ENCODE peak calls at places on chromosomes 5 and 9, in ten cellular contexts. Q is H9, E is neural crest cell, H is A549, L is progenitor cell of endocrine pancreas, O is testis, N is ovary, X is GM06990, R is tibial artery, U is spleen. M is an unnamed sample.

GRCh38 chr9:88037285-88037845 is 63.0 kb upstream of the CDK20 start:
- DNase-seq in Q (peak), E (no peak), H (no peak), L (no peak), O (no peak), N (no peak), X (no peak), R (no peak), U (no peak), M (no peak)

GRCh38 chr9:116837038-116837998 is 150.2 kb downstream of the TRIM32 start:
- DNase-seq in Q (peak), E (no peak), H (no peak), L (no peak), O (no peak), N (no peak), X (no peak), R (no peak), U (no peak), M (no peak)

GRCh38 chr5:133389066-133389590 is 223.2 kb downstream of the FSTL4 start:
- DNase-seq in Q (peak), E (no peak), H (no peak), L (no peak), O (no peak), N (no peak), X (no peak), R (no peak), U (no peak), M (no peak)

GRCh38 chr5:177147239-177147638 is 13.7 kb downstream of the NSD1 start:
- DNase-seq in Q (no peak), E (no peak), H (no peak), L (no peak), O (no peak), N (no peak), X (no peak), R (no peak), U (peak), M (no peak)

GRCh38 chr5:5191906-5192305 is 51.8 kb downstream of the ADAMTS16 start:
- DNase-seq in Q (no peak), E (no peak), H (no peak), L (no peak), O (no peak), N (no peak), X (no peak), R (no peak), U (no peak), M (no peak)

GRCh38 chr9:135029434-135029833 is 58.0 kb upstream of the OLFM1 start:
- DNase-seq in Q (no peak), E (no peak), H (no peak), L (no peak), O (no peak), N (no peak), X (no peak), R (no peak), U (no peak), M (no peak)

GRCh38 chr9:25129537-25129936 is 548.7 kb downstream of the TUSC1 start:
- DNase-seq in Q (no peak), E (no peak), H (no peak), L (no peak), O (no peak), N (no peak), X (no peak), R (no peak), U (no peak), M (no peak)

GRCh38 chr9:86977205-86977835 is 30.0 kb upstream of the GAS1 start:
- DNase-seq in Q (no peak), E (no peak), H (no peak), L (no peak), O (no peak), N (no peak), X (no peak), R (no peak), U (no peak), M (no peak)

GRCh38 chr5:158463188-158463587 is 604.2 kb upstream of the CLINT1 start:
- DNase-seq in Q (no peak), E (no peak), H (no peak), L (no peak), O (no peak), N (no peak), X (no peak), R (no peak), U (no peak), M (no peak)

GRCh38 chr5:150846651-150847333 is 471 bp downstream of the IRGM start:
- DNase-seq in Q (peak), E (peak), H (peak), L (peak), O (peak), N (no peak), X (peak), R (no peak), U (peak), M (no peak)

GRCh38 chr5:83665631-83666030 is 55.0 kb downstream of the HAPLN1 start:
- DNase-seq in Q (no peak), E (no peak), H (no peak), L (no peak), O (no peak), N (no peak), X (no peak), R (no peak), U (no peak), M (no peak)

GRCh38 chr9:136693490-136694162 is 6.4 kb upstream of the AGPAT2 start:
- DNase-seq in Q (no peak), E (no peak), H (peak), L (no peak), O (no peak), N (peak), X (no peak), R (no peak), U (no peak), M (no peak)

GRCh38 chr9:133717113-133718031 is 20.8 kb downstream of the SARDH start:
- DNase-seq in Q (no peak), E (no peak), H (no peak), L (no peak), O (no peak), N (no peak), X (no peak), R (peak), U (peak), M (no peak)

GRCh38 chr9:73553295-73553694 is 401.6 kb downstream of the ANXA1 start:
- DNase-seq in Q (no peak), E (no peak), H (no peak), L (no peak), O (no peak), N (no peak), X (no peak), R (no peak), U (no peak), M (no peak)

GRCh38 chr9:136225748-136226679 is 19.6 kb downstream of the QSOX2 start:
- DNase-seq in Q (peak), E (peak), H (peak), L (peak), O (peak), N (peak), X (peak), R (no peak), U (peak), M (peak)

GRCh38 chr5:173577166-173577565 is 39.3 kb downstream of the BOD1 start:
- DNase-seq in Q (no peak), E (no peak), H (no peak), L (no peak), O (no peak), N (no peak), X (no peak), R (no peak), U (no peak), M (no peak)

GRCh38 chr5:17890501-17890900 is 256.2 kb downstream of the TAF11L14 start:
- DNase-seq in Q (no peak), E (no peak), H (no peak), L (no peak), O (no peak), N (no peak), X (no peak), R (no peak), U (no peak), M (no peak)

GRCh38 chr5:9895305-9895650 is 265.1 kb upstream of the TAS2R1 start:
- DNase-seq in Q (peak), E (no peak), H (no peak), L (no peak), O (no peak), N (no peak), X (no peak), R (no peak), U (no peak), M (no peak)

GRCh38 chr5:150653145-150653761 is 7.8 kb upstream of the MYOZ3 start:
- DNase-seq in Q (no peak), E (no peak), H (no peak), L (no peak), O (no peak), N (no peak), X (no peak), R (no peak), U (no peak), M (no peak)

GRCh38 chr5:17217421-17218352 is at the start of gene BASP1:
- DNase-seq in Q (peak), E (peak), H (peak), L (peak), O (peak), N (peak), X (peak), R (peak), U (peak), M (peak)

GRCh38 chr5:109654455-109654854 is 35.3 kb upstream of the MAN2A1 start:
- DNase-seq in Q (no peak), E (no peak), H (no peak), L (no peak), O (no peak), N (no peak), X (no peak), R (no peak), U (no peak), M (no peak)

GRCh38 chr5:135133698-135134515 is 99.9 kb upstream of the PITX1 start:
- DNase-seq in Q (no peak), E (no peak), H (no peak), L (no peak), O (no peak), N (no peak), X (no peak), R (no peak), U (no peak), M (no peak)

GRCh38 chr9:93480728-93481324 is 27.4 kb upstream of the FAM120AOS start:
- DNase-seq in Q (no peak), E (no peak), H (no peak), L (no peak), O (no peak), N (no peak), X (no peak), R (no peak), U (no peak), M (no peak)
- TF ChIP-seq CTCF in Q (peak), E (peak), H (no peak), L (peak), O (no peak), N (no peak), X (no peak), R (no peak), U (no peak), M (no peak)

GRCh38 chr9:132631280-132631679 is 38.5 kb downstream of the DDX31 start:
- DNase-seq in Q (no peak), E (no peak), H (no peak), L (no peak), O (no peak), N (no peak), X (no peak), R (no peak), U (no peak), M (no peak)
- TF ChIP-seq CTCF in Q (no peak), E (no peak), H (no peak), L (no peak), O (no peak), N (no peak), X (no peak), R (no peak), U (no peak), M (no peak)

GRCh38 chr9:137774775-137775386 is 102.7 kb upstream of the CACNA1B start:
- DNase-seq in Q (peak), E (no peak), H (no peak), L (no peak), O (no peak), N (no peak), X (no peak), R (no peak), U (peak), M (no peak)

GRCh38 chr9:137776306-137776995 is 101.1 kb upstream of the CACNA1B start:
- DNase-seq in Q (no peak), E (no peak), H (no peak), L (no peak), O (no peak), N (no peak), X (no peak), R (no peak), U (no peak), M (no peak)

GRCh38 chr9:137771580-137771979 is 106.0 kb upstream of the CACNA1B start:
- DNase-seq in Q (no peak), E (no peak), H (no peak), L (no peak), O (no peak), N (no peak), X (no peak), R (no peak), U (no peak), M (no peak)

GRCh38 chr9:137777761-137778160 is 99.8 kb upstream of the CACNA1B start:
- DNase-seq in Q (no peak), E (no peak), H (no peak), L (no peak), O (no peak), N (no peak), X (no peak), R (no peak), U (no peak), M (no peak)

DNA sequence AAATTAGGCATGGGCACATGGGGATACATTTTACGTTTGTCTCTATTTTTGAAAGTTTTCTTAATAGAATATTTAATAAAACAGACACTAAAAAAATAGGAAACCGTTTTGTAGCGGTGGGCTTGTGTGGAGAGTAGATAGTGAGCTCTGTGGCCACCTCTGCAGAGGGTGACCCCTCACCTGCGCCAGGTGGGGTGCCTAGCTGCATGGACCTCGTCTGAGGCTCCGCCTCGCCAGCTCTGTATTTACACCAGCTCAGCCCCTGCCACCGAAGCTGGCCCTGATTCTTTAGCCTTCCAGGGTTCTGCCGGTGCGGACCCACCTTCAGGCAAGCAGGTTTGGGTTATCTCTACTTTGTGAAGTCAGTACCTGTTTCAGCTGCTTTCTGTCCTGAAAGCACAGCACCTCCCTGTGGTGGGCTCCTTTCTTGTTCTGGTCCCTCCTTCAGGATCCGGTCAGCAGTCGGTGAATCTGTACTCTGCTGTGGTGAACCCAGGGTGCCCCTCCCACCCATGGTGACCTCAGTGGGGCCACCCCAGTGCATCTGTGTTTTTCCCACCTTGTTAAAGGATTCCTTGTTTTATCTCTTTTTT is 105.2 kb upstream of the CACNA1B start:
- DNase-seq in Q (peak), E (no peak), H (no peak), L (no peak), O (no peak), N (no peak), X (no peak), R (no peak), U (peak), M (no peak)
- TF ChIP-seq CTCF in Q (peak), E (no peak), H (peak), L (peak), O (no peak), N (no peak), X (peak), R (no peak), U (peak), M (no peak)

DNA sequence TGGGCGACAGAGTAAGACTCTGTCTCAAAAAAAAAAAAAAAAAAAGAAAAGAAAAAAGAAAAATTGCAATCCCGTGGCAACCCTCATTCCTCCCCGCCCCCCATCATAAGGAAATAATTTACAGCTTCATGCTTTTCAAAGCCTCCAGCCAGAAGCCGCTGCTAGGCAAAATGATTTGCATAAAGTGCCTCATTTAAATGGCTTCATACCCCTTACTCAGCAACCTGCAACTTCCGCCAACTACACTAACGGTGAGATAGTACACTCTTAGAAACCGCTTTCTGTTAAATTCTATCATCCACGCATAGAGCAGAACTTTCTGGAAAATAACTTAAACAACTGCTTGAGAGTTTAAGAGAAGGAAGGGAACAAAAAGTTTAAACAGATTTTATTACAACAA is 17.8 kb downstream of the SERINC5 start:
- DNase-seq in Q (no peak), E (no peak), H (no peak), L (no peak), O (no peak), N (no peak), X (no peak), R (no peak), U (no peak), M (no peak)
- TF ChIP-seq CTCF in Q (no peak), E (no peak), H (no peak), L (no peak), O (no peak), N (no peak), X (no peak), R (no peak), U (no peak), M (no peak)

GRCh38 chr5:36610629-36611028 is 4.2 kb downstream of the SLC1A3 start:
- DNase-seq in Q (no peak), E (no peak), H (no peak), L (no peak), O (no peak), N (no peak), X (no peak), R (peak), U (no peak), M (no peak)

GRCh38 chr5:36606437-36607113 is at the start of gene SLC1A3:
- DNase-seq in Q (peak), E (peak), H (peak), L (peak), O (peak), N (peak), X (peak), R (peak), U (peak), M (no peak)

GRCh38 chr5:36607114-36607561 is 732 bp downstream of the SLC1A3 start:
- DNase-seq in Q (no peak), E (peak), H (no peak), L (no peak), O (peak), N (peak), X (peak), R (no peak), U (no peak), M (no peak)

GRCh38 chr5:36606052-36606436 is 362 bp upstream of the SLC1A3 start:
- DNase-seq in Q (no peak), E (no peak), H (no peak), L (no peak), O (no peak), N (no peak), X (no peak), R (no peak), U (no peak), M (no peak)

GRCh38 chr5:36607838-36608783 is 1.7 kb downstream of the SLC1A3 start:
- DNase-seq in Q (no peak), E (no peak), H (no peak), L (no peak), O (no peak), N (no peak), X (no peak), R (no peak), U (no peak), M (no peak)
- TF ChIP-seq CTCF in Q (no peak), E (no peak), H (no peak), L (no peak), O (no peak), N (no peak), X (no peak), R (no peak), U (no peak), M (no peak)

M was measured in activated B cell treated with CpG ODN at 0.5 μM for 24 hours.